ENCODE peak calls at places on chromosomes 4 and X, in six cellular contexts. K is IMR-90, E is mesendoderm, X is mesenchymal stem cell, L is H1, B is trophoblast cell. Z is an unnamed sample.

GRCh38 chr4:94126669-94127068 is 81.0 kb upstream of the SMARCAD1 start:
- DNase-seq in K (no peak), E (peak), X (no peak), L (no peak), B (no peak), Z (no peak)

GRCh38 chr4:125714845-125715244 is 400.1 kb downstream of the FAT4 start:
- DNase-seq in K (peak), E (peak), X (no peak), L (no peak), B (no peak), Z (no peak)

GRCh38 chr4:38154681-38155588 is 194.7 kb downstream of the PTTG2 start:
- DNase-seq in K (no peak), E (no peak), X (no peak), L (no peak), B (no peak), Z (no peak)

GRCh38 chr4:163554870-163555465 is 60.5 kb downstream of the TMA16 start:
- DNase-seq in K (peak), E (no peak), X (peak), L (no peak), B (peak), Z (no peak)

GRCh38 chr4:38730493-38730829 is 52.3 kb downstream of the TLR10 start:
- DNase-seq in K (no peak), E (no peak), X (no peak), L (no peak), B (no peak), Z (no peak)

GRCh38 chr4:148004228-148004813 is 272.4 kb downstream of the ARHGAP10 start:
- DNase-seq in K (no peak), E (no peak), X (no peak), L (no peak), B (no peak), Z (no peak)

GRCh38 chr4:44738615-44739014 is 12.3 kb upstream of the GNPDA2 start:
- DNase-seq in K (no peak), E (peak), X (peak), L (no peak), B (peak), Z (no peak)

GRCh38 chrX:47489507-47490275 is 6.7 kb upstream of the ZNF41 start:
- DNase-seq in K (no peak), E (no peak), X (no peak), L (no peak), B (no peak), Z (no peak)

GRCh38 chr4:4720671-4721070 is 138.8 kb upstream of the MSX1 start:
- DNase-seq in K (no peak), E (no peak), X (no peak), L (no peak), B (no peak), Z (no peak)

GRCh38 chrX:69616520-69617203 is 749 bp downstream of the EDA start:
- DNase-seq in K (no peak), E (peak), X (no peak), L (no peak), B (no peak), Z (no peak)

GRCh38 chr4:80967346-80967745 is 63.2 kb upstream of the BMP3 start:
- DNase-seq in K (no peak), E (peak), X (no peak), L (no peak), B (no peak), Z (no peak)

GRCh38 chrX:11543249-11543648 is 122.5 kb downstream of the ARHGAP6 start:
- DNase-seq in K (no peak), E (no peak), X (no peak), L (no peak), B (no peak), Z (no peak)

GRCh38 chrX:23478056-23478455 is 143.4 kb downstream of the PTCHD1 start:
- DNase-seq in K (no peak), E (no peak), X (no peak), L (no peak), B (no peak), Z (no peak)

GRCh38 chr4:87974856-87975462 is 555 bp upstream of the SPP1 start:
- DNase-seq in K (peak), E (peak), X (peak), L (no peak), B (no peak), Z (no peak)

GRCh38 chr4:169927280-169927679 is 98.9 kb downstream of the MFAP3L start:
- DNase-seq in K (no peak), E (no peak), X (no peak), L (no peak), B (no peak), Z (no peak)

GRCh38 chrX:116961872-116962582 is 499.3 kb upstream of the CT83 start:
- DNase-seq in K (no peak), E (peak), X (no peak), L (no peak), B (peak), Z (no peak)

GRCh38 chr4:113584407-113585150 is 177.0 kb downstream of the CAMK2D start:
- DNase-seq in K (peak), E (peak), X (peak), L (no peak), B (no peak), Z (no peak)

GRCh38 chr4:11503166-11503565 is 74.5 kb upstream of the HS3ST1 start:
- DNase-seq in K (no peak), E (peak), X (no peak), L (no peak), B (no peak), Z (no peak)

GRCh38 chrX:70852294-70852693 is 56.2 kb downstream of the TEX11 start:
- DNase-seq in K (no peak), E (no peak), X (no peak), L (no peak), B (peak), Z (no peak)

GRCh38 chrX:134542485-134542884 is 82.5 kb downstream of the HPRT1 start:
- DNase-seq in K (peak), E (peak), X (peak), L (no peak), B (peak), Z (no peak)

GRCh38 chrX:25015486-25016360 is at the start of gene ARX:
- DNase-seq in K (peak), E (peak), X (peak), L (no peak), B (peak), Z (peak)

GRCh38 chr4:153522800-153523089 is 56.6 kb downstream of the TMEM131L start:
- DNase-seq in K (no peak), E (no peak), X (no peak), L (no peak), B (peak), Z (no peak)

GRCh38 chrX:45449982-45450381 is 249.3 kb upstream of the DIPK2B start:
- DNase-seq in K (no peak), E (no peak), X (no peak), L (no peak), B (peak), Z (no peak)

GRCh38 chr4:177246636-177247584 is 62.8 kb upstream of the NEIL3 start:
- DNase-seq in K (peak), E (no peak), X (peak), L (no peak), B (no peak), Z (no peak)

GRCh38 chr4:169345207-169345788 is 74.5 kb upstream of the SH3RF1 start:
- DNase-seq in K (peak), E (no peak), X (no peak), L (no peak), B (no peak), Z (no peak)

GRCh38 chr4:108035691-108036090 is 46.0 kb downstream of the HADH start:
- DNase-seq in K (no peak), E (no peak), X (no peak), L (no peak), B (no peak), Z (no peak)

GRCh38 chr4:88809561-88810219 is 112.1 kb upstream of the NAP1L5 start:
- DNase-seq in K (no peak), E (no peak), X (no peak), L (no peak), B (no peak), Z (no peak)

GRCh38 chr4:24772061-24772705 is 23.2 kb upstream of the SOD3 start:
- DNase-seq in K (no peak), E (no peak), X (no peak), L (no peak), B (no peak), Z (no peak)

GRCh38 chr4:143381171-143382118 is 44.8 kb downstream of the GAB1 start:
- DNase-seq in K (peak), E (peak), X (peak), L (no peak), B (no peak), Z (no peak)

GRCh38 chrX:18457000-18457399 is 31.6 kb downstream of the CDKL5 start:
- DNase-seq in K (no peak), E (no peak), X (no peak), L (no peak), B (no peak), Z (no peak)
- H4K8ac ChIP-seq in K (no peak), E (no peak), X (no peak), L (no peak), B (no peak), Z (no peak)

GRCh38 chrX:150602743-150603142 is 34.3 kb downstream of the MTM1 start:
- DNase-seq in K (no peak), E (no peak), X (no peak), L (no peak), B (no peak), Z (no peak)

GRCh38 chrX:150607200-150607599 is 38.8 kb downstream of the MTM1 start:
- DNase-seq in K (no peak), E (no peak), X (no peak), L (no peak), B (no peak), Z (no peak)

GRCh38 chrX:150610038-150610437 is 41.6 kb downstream of the MTM1 start:
- DNase-seq in K (no peak), E (no peak), X (no peak), L (no peak), B (no peak), Z (no peak)

GRCh38 chrX:150602296-150602695 is 33.9 kb downstream of the MTM1 start:
- DNase-seq in K (no peak), E (no peak), X (no peak), L (no peak), B (no peak), Z (no peak)

DNA sequence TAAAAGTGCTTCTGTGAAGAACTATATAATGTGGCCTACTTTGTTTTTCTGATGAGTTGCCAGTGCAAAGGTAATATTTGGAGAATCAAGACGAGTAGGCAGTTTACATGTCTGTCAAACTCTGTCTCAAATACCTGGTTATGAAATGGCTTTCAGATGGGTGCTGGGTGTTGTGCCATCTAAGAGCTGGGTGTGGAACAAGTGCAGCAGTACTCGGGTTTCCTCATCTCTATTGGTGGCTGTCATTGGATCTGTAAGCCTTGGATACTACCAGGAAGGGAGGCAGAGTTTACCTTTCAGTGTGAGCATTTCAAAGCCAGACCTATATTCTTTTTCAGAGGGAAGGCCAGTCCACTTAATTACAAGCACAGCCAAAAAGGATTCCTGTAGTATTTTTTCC is 37.2 kb downstream of the MTM1 start:
- DNase-seq in K (no peak), E (no peak), X (no peak), L (no peak), B (no peak), Z (no peak)
- H3K4me3 ChIP-seq in K (no peak), E (no peak), X (no peak), L (no peak), B (no peak), Z (no peak)

GRCh38 chr4:98260047-98260578 is 1.1 kb upstream of the RAP1GDS1 start:
- DNase-seq in K (peak), E (peak), X (no peak), L (no peak), B (no peak), Z (no peak)
- H4K8ac ChIP-seq in K (peak), E (no peak), X (peak), L (peak), B (peak), Z (no peak)

GRCh38 chr4:103359900-103360299 is 161.8 kb upstream of the CENPE start:
- DNase-seq in K (no peak), E (peak), X (no peak), L (no peak), B (no peak), Z (no peak)

DNA sequence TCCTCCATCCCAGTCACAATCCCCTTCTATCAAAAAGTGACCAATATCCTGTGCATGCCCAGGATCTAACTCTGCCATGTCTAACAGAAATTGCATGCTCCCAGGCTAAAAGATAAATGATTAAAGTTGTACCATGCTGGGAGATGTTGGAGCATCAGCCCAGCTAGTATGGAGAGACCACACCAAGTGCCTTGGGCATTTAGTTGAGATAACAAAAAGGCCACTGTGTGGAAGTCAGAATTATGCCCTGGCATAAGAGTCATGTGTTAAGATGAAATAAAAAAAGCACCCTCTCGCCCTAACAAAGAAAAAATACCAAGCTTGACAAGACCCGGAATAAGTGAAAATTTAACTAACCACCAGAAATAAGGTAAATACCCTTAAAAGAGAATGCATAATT is 155.9 kb upstream of the CENPE start:
- DNase-seq in K (no peak), E (no peak), X (no peak), L (no peak), B (no peak), Z (no peak)
- H3K4me3 ChIP-seq in K (no peak), E (no peak), X (no peak), L (no peak), B (no peak), Z (no peak)

GRCh38 chrX:41085883-41086626 is 810 bp downstream of the USP9X start:
- DNase-seq in K (peak), E (peak), X (peak), L (no peak), B (peak), Z (no peak)

GRCh38 chrX:41084044-41084359 is 1.2 kb upstream of the USP9X start:
- DNase-seq in K (no peak), E (no peak), X (no peak), L (no peak), B (no peak), Z (no peak)

GRCh38 chrX:41086627-41086932 is 1.3 kb downstream of the USP9X start:
- DNase-seq in K (no peak), E (no peak), X (no peak), L (no peak), B (no peak), Z (no peak)

GRCh38 chrX:41084360-41085104 is 713 bp upstream of the USP9X start:
- DNase-seq in K (peak), E (peak), X (peak), L (peak), B (peak), Z (peak)

DNA sequence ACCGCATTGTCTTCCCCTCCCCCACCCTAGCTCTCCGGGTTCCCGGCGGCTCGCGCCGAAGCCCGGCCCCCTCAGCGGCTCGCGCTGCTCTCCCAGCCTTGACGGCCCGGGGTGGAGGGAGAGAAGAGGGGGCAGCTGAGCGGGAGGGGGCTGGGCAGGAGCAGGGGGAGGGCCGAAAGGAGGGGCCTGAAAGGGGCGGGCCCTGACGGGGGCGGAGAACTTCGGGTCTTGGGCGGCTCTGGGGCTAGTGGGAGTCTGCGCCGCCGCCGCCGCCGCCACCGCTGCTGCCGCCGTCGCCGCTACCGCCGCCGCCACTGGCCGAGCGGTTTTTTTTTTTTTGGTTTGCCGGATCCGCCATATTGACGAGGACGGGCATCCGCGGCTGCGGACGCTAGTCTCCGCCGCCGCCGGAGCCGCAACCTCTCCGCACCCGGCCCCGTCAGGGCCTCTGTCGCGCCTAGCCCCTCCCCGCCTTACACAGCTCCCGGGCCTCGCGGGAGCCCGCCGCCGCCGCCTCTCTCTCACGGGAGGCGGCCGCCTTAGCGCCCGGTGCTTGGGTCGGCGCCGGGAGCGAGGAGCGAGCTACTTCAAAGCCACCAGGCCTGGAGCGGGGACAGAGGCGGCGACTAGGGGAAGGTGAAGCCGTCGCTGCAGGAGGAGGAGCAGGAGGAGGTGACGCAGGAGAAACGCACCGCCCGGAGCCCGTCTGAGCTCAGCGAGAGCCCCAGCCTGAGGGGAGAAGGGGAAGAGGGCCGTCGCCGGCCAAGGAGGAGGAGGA is at the start of gene USP9X:
- DNase-seq in K (peak), E (peak), X (peak), L (peak), B (peak), Z (peak)
- H4K8ac ChIP-seq in K (peak), E (peak), X (peak), L (peak), B (peak), Z (peak)

GRCh38 chrX:132480581-132481203 is 8.1 kb downstream of the MBNL3 start:
- DNase-seq in K (peak), E (peak), X (peak), L (no peak), B (peak), Z (no peak)
- H3K4me3 ChIP-seq in K (peak), E (no peak), X (peak), L (no peak), B (no peak), Z (no peak)